ENCODE peak calls at places on chromosomes 12 and 14, in five cellular contexts. J, H, W, O and X are unnamed samples.

GRCh38 chr12:130214686-130215370 is 52.6 kb downstream of the FZD10 start:
- DNase-seq in J (no peak), H (no peak), W (no peak), O (no peak), X (no peak)

GRCh38 chr14:60724080-60724618 is at the start of gene SIX4:
- DNase-seq in J (peak), H (peak), W (peak), O (peak), X (peak)

GRCh38 chr12:42588981-42589464 is 523 bp downstream of the PRICKLE1 start:
- DNase-seq in J (peak), H (no peak), W (peak), O (no peak), X (peak)

GRCh38 chr12:19234171-19234704 is 104.7 kb downstream of the PLEKHA5 start:
- DNase-seq in J (no peak), H (peak), W (no peak), O (no peak), X (peak)

GRCh38 chr12:26939192-26939832 is 1.0 kb downstream of the FGFR1OP2 start:
- DNase-seq in J (no peak), H (no peak), W (peak), O (no peak), X (no peak)

GRCh38 chr12:1534708-1535107 is 59.7 kb downstream of the FBXL14 start:
- DNase-seq in J (no peak), H (no peak), W (no peak), O (no peak), X (no peak)

GRCh38 chr12:1367731-1368285 is 226.6 kb downstream of the FBXL14 start:
- DNase-seq in J (no peak), H (no peak), W (no peak), O (no peak), X (no peak)

GRCh38 chr12:79407671-79408622 is 282.8 kb downstream of the PAWR start:
- DNase-seq in J (peak), H (peak), W (peak), O (peak), X (peak)

GRCh38 chr12:80627773-80628172 is 79.7 kb upstream of the MYF6 start:
- DNase-seq in J (no peak), H (no peak), W (peak), O (peak), X (no peak)

GRCh38 chr12:90897316-90897715 is 57.7 kb downstream of the CCER1 start:
- DNase-seq in J (no peak), H (no peak), W (no peak), O (no peak), X (no peak)

GRCh38 chr14:74846168-74846567 is 29.8 kb downstream of the PROX2 start:
- DNase-seq in J (no peak), H (no peak), W (no peak), O (no peak), X (no peak)

GRCh38 chr12:55818140-55818728 is 393 bp downstream of the ORMDL2 start:
- DNase-seq in J (no peak), H (no peak), W (no peak), O (no peak), X (no peak)

GRCh38 chr12:124816295-124816854 is 47.3 kb downstream of the SCARB1 start:
- DNase-seq in J (no peak), H (no peak), W (no peak), O (no peak), X (no peak)

GRCh38 chr12:106138279-106138645 is 492 bp downstream of the NUAK1 start:
- DNase-seq in J (no peak), H (no peak), W (peak), O (no peak), X (no peak)

GRCh38 chr12:85627584-85627983 is 208.6 kb downstream of the RASSF9 start:
- DNase-seq in J (no peak), H (no peak), W (peak), O (peak), X (no peak)

GRCh38 chr12:49476091-49476490 is 62.7 kb upstream of the KCNH3 start:
- DNase-seq in J (no peak), H (no peak), W (no peak), O (no peak), X (no peak)